ENCODE peak calls at places on chromosomes 6 and 20, in ten cellular contexts. J is IMR-90, B is heart left ventricle, M is adrenal gland, Y is epithelial cell of esophagus, V is GM12865, P is MG63, T is A549, I is BJ, W is SK-N-SH. K is an unnamed sample.

GRCh38 chr20:36277546-36277945 is 28.6 kb upstream of the DLGAP4 start:
- DNase-seq in J (no peak), T (no peak), Y (no peak), I (no peak), P (no peak), M (no peak), B (no peak), V (no peak), W (no peak), K (no peak)

GRCh38 chr20:58145506-58146080 is 82.9 kb downstream of the ANKRD60 start:
- DNase-seq in T (no peak), W (no peak), J (no peak), I (no peak), V (no peak), B (no peak), P (no peak), Y (no peak), M (no peak), K (no peak)

GRCh38 chr6:108002365-108003221 is 44.6 kb upstream of the SEC63 start:
- DNase-seq in W (no peak), Y (peak), P (peak), V (no peak), I (no peak), B (no peak), J (peak), T (peak), M (peak), K (no peak)

GRCh38 chr6:89745728-89746127 is 73.9 kb downstream of the MDN1 start:
- DNase-seq in I (peak), P (no peak), V (no peak), M (no peak), B (no peak), W (no peak), T (no peak), Y (peak), J (peak), K (no peak)

GRCh38 chr6:37667050-37667814 is 30.5 kb downstream of the MDGA1 start:
- DNase-seq in J (peak), T (no peak), P (no peak), Y (no peak), W (no peak), I (no peak), M (no peak), B (no peak), V (no peak), K (no peak)

GRCh38 chr6:167295495-167296292 is 4.6 kb downstream of the UNC93A start:
- DNase-seq in P (no peak), J (no peak), I (no peak), M (no peak), Y (no peak), V (no peak), W (no peak), T (no peak), B (no peak), K (no peak)

GRCh38 chr6:11525468-11526155 is 11.9 kb upstream of the TMEM170B start:
- DNase-seq in V (no peak), B (no peak), Y (peak), T (no peak), P (no peak), J (peak), I (peak), W (no peak), M (peak), K (no peak)

GRCh38 chr6:78868124-78868523 is 773 bp downstream of the IRAK1BP1 start:
- DNase-seq in M (no peak), W (no peak), I (no peak), B (no peak), Y (no peak), V (no peak), T (no peak), J (no peak), P (no peak), K (no peak)

DNA sequence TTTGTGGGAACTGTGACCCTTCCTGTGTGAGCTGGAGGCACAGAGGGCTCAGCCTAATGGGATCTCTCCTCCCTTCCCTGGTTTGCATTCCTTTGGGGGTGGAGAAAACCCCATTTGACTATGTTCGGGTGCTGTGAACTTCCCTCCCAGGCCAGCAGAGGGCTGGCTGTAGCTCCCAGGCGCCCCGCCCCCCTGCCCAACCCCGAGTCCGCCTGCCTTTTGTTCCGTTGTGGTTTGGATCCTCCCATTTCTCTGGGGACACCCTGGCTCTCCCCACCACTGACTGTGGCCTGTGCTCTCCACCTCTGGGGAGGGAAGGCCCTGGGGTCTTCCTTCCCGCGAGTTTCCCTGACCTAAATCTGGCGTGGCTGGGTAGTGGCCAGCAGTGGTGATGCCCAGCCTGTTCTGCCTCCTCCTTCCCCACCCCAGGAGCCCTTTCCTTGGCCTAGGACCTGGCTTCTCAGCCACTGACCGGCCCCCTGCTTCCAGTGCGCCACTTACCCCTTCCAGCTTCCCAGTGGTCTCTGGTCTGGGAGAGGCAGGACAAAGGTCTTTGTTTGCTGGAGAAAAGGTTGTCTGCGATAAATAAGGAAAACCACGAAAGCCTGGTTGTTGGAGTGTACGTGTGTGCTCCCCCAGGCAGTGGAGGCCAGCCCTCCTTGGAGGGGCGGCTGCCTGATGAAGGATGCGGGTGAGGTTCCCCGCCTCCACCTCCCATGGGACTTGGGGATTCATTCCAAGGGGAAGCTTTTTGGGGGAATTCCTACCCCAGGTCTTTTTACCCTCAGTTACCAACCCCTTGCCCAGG is 5.0 kb downstream of the VEGFA start:
- DNase-seq in M (peak), B (peak), W (peak), V (peak), P (peak), I (no peak), J (peak), T (peak), Y (peak), K (no peak)
- H3K4me3 ChIP-seq in M (peak), B (peak), W (peak), V (peak), P (peak), I (peak), J (peak), T (peak), Y (peak), K (peak)

GRCh38 chr20:32912688-32913087 is 54.0 kb downstream of the EFCAB8 start:
- DNase-seq in J (no peak), Y (no peak), T (no peak), W (no peak), B (no peak), P (no peak), V (no peak), M (no peak), I (no peak), K (no peak)
- H3K4me3 ChIP-seq in J (no peak), Y (no peak), T (no peak), W (no peak), B (no peak), P (no peak), V (no peak), M (no peak), I (no peak), K (no peak)

DNA sequence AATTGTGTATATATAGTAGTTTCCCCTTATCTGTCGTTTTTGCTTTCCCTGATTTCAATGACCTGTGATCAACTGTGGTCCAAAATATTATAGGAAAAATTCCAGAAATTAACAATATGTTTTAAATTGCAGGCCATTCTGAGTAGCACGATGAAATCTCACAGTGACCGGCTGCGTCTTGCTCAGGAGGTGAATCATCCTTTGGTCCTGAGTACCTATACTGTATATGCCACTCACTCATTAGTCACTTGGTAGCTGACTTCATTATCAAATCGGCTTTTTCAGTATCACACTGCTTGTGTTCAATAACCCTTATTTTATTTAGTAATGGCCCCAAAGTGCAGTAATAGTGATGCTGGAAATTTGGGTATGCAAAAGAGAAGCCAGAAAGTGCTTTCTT is 728.3 kb upstream of the EYS start:
- DNase-seq in V (no peak), M (no peak), J (no peak), B (no peak), Y (peak), P (no peak), T (no peak), W (no peak), I (no peak), K (no peak)
- H3K4me3 ChIP-seq in V (no peak), M (no peak), J (no peak), B (no peak), Y (no peak), P (no peak), T (no peak), W (no peak), I (no peak), K (no peak)

GRCh38 chr6:1767481-1768246 is 157.9 kb downstream of the FOXC1 start:
- DNase-seq in I (peak), M (no peak), Y (peak), T (no peak), J (peak), V (no peak), B (peak), P (peak), W (peak), K (no peak)
- H3K4me3 ChIP-seq in I (no peak), M (no peak), Y (no peak), T (no peak), J (no peak), V (no peak), B (no peak), P (no peak), W (no peak), K (no peak)

GRCh38 chr20:44319880-44320422 is 8.9 kb upstream of the FITM2 start:
- DNase-seq in B (no peak), Y (no peak), V (peak), I (no peak), M (no peak), W (no peak), T (no peak), J (no peak), P (no peak), K (no peak)

GRCh38 chr20:44309763-44310663 is 989 bp downstream of the FITM2 start:
- DNase-seq in P (peak), I (peak), T (no peak), W (no peak), Y (peak), V (no peak), B (peak), J (peak), M (peak), K (no peak)

GRCh38 chr20:44310664-44311639 is at the start of gene FITM2:
- DNase-seq in V (peak), J (peak), I (peak), T (peak), W (peak), P (peak), Y (peak), M (peak), B (peak), K (peak)

DNA sequence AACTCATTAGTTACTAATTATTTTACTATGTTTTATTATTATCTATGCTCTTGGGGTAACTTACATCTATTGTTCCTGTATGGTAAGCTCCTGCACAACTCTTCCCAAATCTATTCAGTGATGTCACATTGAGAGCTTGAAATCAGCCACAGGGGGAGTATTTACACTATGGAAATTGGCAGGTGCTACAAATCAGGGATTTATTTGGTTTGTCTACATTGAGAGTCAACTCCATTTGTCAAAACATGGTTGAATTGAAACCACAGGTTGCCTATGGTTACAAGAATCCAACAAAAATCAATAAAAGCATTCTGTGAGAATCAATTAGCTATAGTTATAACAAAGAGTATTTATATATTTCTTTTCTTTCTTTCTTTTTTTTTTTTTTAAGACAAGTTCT is 3.9 kb upstream of the FITM2 start:
- DNase-seq in Y (no peak), V (no peak), I (no peak), T (no peak), B (no peak), P (no peak), W (no peak), J (no peak), M (no peak), K (no peak)
- H3K4me3 ChIP-seq in Y (no peak), V (no peak), I (no peak), T (no peak), B (no peak), P (no peak), W (no peak), J (no peak), M (no peak), K (no peak)

GRCh38 chr20:42516692-42517091 is 673.0 kb downstream of the PTPRT start:
- DNase-seq in W (no peak), V (no peak), J (no peak), B (no peak), I (no peak), M (no peak), T (no peak), Y (no peak), P (no peak), K (no peak)
- H3K4me3 ChIP-seq in W (no peak), V (no peak), J (no peak), B (no peak), I (no peak), M (no peak), T (no peak), Y (no peak), P (no peak), K (no peak)